ENCODE peak calls at places on chromosomes 4 and X, in seven cellular contexts. One of them, this sample, is unnamed.

GRCh38 chrX:122303761-122304160 is 880.3 kb upstream of the GRIA3 start:
- DNase-seq in bronchial epithelial cell: no peak
- DNase-seq in WTC11: no peak
- DNase-seq in stimulated activated CD4-positive, alpha-beta T cell treated with anti-CD3 and anti-CD28 coated beads, Interleukin-4, amount 100 ng/mL, for 4 hours: no peak
- DNase-seq in body of pancreas: no peak
- DNase-seq in tibial nerve: no peak
- DNase-seq in GM06990: no peak
- DNase-seq in this sample: no peak

GRCh38 chr4:107747748-107748486 is 27.9 kb upstream of the PAPSS1 start:
- DNase-seq in bronchial epithelial cell: peak; percentile 67
- DNase-seq in WTC11: no peak
- DNase-seq in stimulated activated CD4-positive, alpha-beta T cell treated with anti-CD3 and anti-CD28 coated beads, Interleukin-4, amount 100 ng/mL, for 4 hours: no peak
- DNase-seq in body of pancreas: no peak
- DNase-seq in tibial nerve: no peak
- DNase-seq in GM06990: no peak
- DNase-seq in this sample: no peak

GRCh38 chrX:7024850-7025249 is 122.7 kb upstream of the STS start:
- DNase-seq in bronchial epithelial cell: peak; percentile 81
- DNase-seq in WTC11: no peak
- DNase-seq in stimulated activated CD4-positive, alpha-beta T cell treated with anti-CD3 and anti-CD28 coated beads, Interleukin-4, amount 100 ng/mL, for 4 hours: no peak
- DNase-seq in body of pancreas: no peak
- DNase-seq in tibial nerve: no peak
- DNase-seq in GM06990: no peak
- DNase-seq in this sample: no peak

GRCh38 chr4:104818579-104818978 is 323.9 kb upstream of the CXXC4 start:
- DNase-seq in bronchial epithelial cell: no peak
- DNase-seq in WTC11: no peak
- DNase-seq in stimulated activated CD4-positive, alpha-beta T cell treated with anti-CD3 and anti-CD28 coated beads, Interleukin-4, amount 100 ng/mL, for 4 hours: no peak
- DNase-seq in body of pancreas: no peak
- DNase-seq in tibial nerve: no peak
- DNase-seq in GM06990: no peak
- DNase-seq in this sample: no peak

GRCh38 chr4:48686369-48686768 is 93.7 kb downstream of the FRYL start:
- DNase-seq in bronchial epithelial cell: no peak
- DNase-seq in WTC11: no peak
- DNase-seq in stimulated activated CD4-positive, alpha-beta T cell treated with anti-CD3 and anti-CD28 coated beads, Interleukin-4, amount 100 ng/mL, for 4 hours: no peak
- DNase-seq in body of pancreas: no peak
- DNase-seq in tibial nerve: no peak
- DNase-seq in GM06990: no peak
- DNase-seq in this sample: no peak

GRCh38 chr4:10158355-10158942 is 41.9 kb upstream of the WDR1 start:
- DNase-seq in bronchial epithelial cell: peak; percentile 50
- DNase-seq in WTC11: no peak
- DNase-seq in stimulated activated CD4-positive, alpha-beta T cell treated with anti-CD3 and anti-CD28 coated beads, Interleukin-4, amount 100 ng/mL, for 4 hours: no peak
- DNase-seq in body of pancreas: no peak
- DNase-seq in tibial nerve: no peak
- DNase-seq in GM06990: no peak
- DNase-seq in this sample: peak; percentile 20

GRCh38 chr4:2412534-2412884 is 5.9 kb downstream of the ZFYVE28 start:
- DNase-seq in bronchial epithelial cell: no peak
- DNase-seq in WTC11: no peak
- DNase-seq in stimulated activated CD4-positive, alpha-beta T cell treated with anti-CD3 and anti-CD28 coated beads, Interleukin-4, amount 100 ng/mL, for 4 hours: peak; percentile 35
- DNase-seq in body of pancreas: no peak
- DNase-seq in tibial nerve: no peak
- DNase-seq in GM06990: no peak
- DNase-seq in this sample: no peak

GRCh38 chrX:130147631-130148030 is 18.0 kb downstream of the AIFM1 start:
- DNase-seq in bronchial epithelial cell: no peak
- DNase-seq in WTC11: no peak
- DNase-seq in stimulated activated CD4-positive, alpha-beta T cell treated with anti-CD3 and anti-CD28 coated beads, Interleukin-4, amount 100 ng/mL, for 4 hours: no peak
- DNase-seq in body of pancreas: no peak
- DNase-seq in tibial nerve: no peak
- DNase-seq in GM06990: no peak
- DNase-seq in this sample: no peak

GRCh38 chrX:53716328-53717088 is 30.0 kb upstream of the HUWE1 start:
- DNase-seq in bronchial epithelial cell: peak; percentile 22
- DNase-seq in WTC11: no peak
- DNase-seq in stimulated activated CD4-positive, alpha-beta T cell treated with anti-CD3 and anti-CD28 coated beads, Interleukin-4, amount 100 ng/mL, for 4 hours: peak; percentile 26
- DNase-seq in body of pancreas: no peak
- DNase-seq in tibial nerve: no peak
- DNase-seq in GM06990: peak; percentile 54
- DNase-seq in this sample: no peak

GRCh38 chr4:102730968-102731533 is 29.7 kb downstream of the MANBA start:
- DNase-seq in bronchial epithelial cell: no peak
- DNase-seq in WTC11: peak; percentile 51
- DNase-seq in stimulated activated CD4-positive, alpha-beta T cell treated with anti-CD3 and anti-CD28 coated beads, Interleukin-4, amount 100 ng/mL, for 4 hours: no peak
- DNase-seq in body of pancreas: no peak
- DNase-seq in tibial nerve: no peak
- DNase-seq in GM06990: no peak
- DNase-seq in this sample: no peak

GRCh38 chrX:31268359-31268758 is 196.5 kb upstream of the FTHL17 start:
- DNase-seq in bronchial epithelial cell: no peak
- DNase-seq in WTC11: no peak
- DNase-seq in stimulated activated CD4-positive, alpha-beta T cell treated with anti-CD3 and anti-CD28 coated beads, Interleukin-4, amount 100 ng/mL, for 4 hours: no peak
- DNase-seq in body of pancreas: no peak
- DNase-seq in tibial nerve: no peak
- DNase-seq in GM06990: no peak
- DNase-seq in this sample: no peak

GRCh38 chr4:70632028-70632427 is 3.5 kb downstream of the ENAM start:
- DNase-seq in bronchial epithelial cell: peak; percentile 73
- DNase-seq in WTC11: no peak
- DNase-seq in stimulated activated CD4-positive, alpha-beta T cell treated with anti-CD3 and anti-CD28 coated beads, Interleukin-4, amount 100 ng/mL, for 4 hours: no peak
- DNase-seq in body of pancreas: no peak
- DNase-seq in tibial nerve: no peak
- DNase-seq in GM06990: no peak
- DNase-seq in this sample: peak; percentile 40

GRCh38 chr4:71113294-71113693 is 119.8 kb downstream of the DCK start:
- DNase-seq in bronchial epithelial cell: peak; percentile 40
- DNase-seq in WTC11: peak; percentile 16
- DNase-seq in stimulated activated CD4-positive, alpha-beta T cell treated with anti-CD3 and anti-CD28 coated beads, Interleukin-4, amount 100 ng/mL, for 4 hours: no peak
- DNase-seq in body of pancreas: no peak
- DNase-seq in tibial nerve: no peak
- DNase-seq in GM06990: no peak
- DNase-seq in this sample: peak; percentile 27

GRCh38 chrX:153861147-153861546 is 24.8 kb downstream of the L1CAM start:
- DNase-seq in bronchial epithelial cell: peak; percentile 6
- DNase-seq in WTC11: no peak
- DNase-seq in stimulated activated CD4-positive, alpha-beta T cell treated with anti-CD3 and anti-CD28 coated beads, Interleukin-4, amount 100 ng/mL, for 4 hours: no peak
- DNase-seq in body of pancreas: no peak
- DNase-seq in tibial nerve: no peak
- DNase-seq in GM06990: no peak
- DNase-seq in this sample: no peak

GRCh38 chr4:89753601-89754066 is 83.3 kb downstream of the SNCA start:
- DNase-seq in bronchial epithelial cell: peak; percentile 99
- DNase-seq in WTC11: no peak
- DNase-seq in stimulated activated CD4-positive, alpha-beta T cell treated with anti-CD3 and anti-CD28 coated beads, Interleukin-4, amount 100 ng/mL, for 4 hours: no peak
- DNase-seq in body of pancreas: no peak
- DNase-seq in tibial nerve: no peak
- DNase-seq in GM06990: no peak
- DNase-seq in this sample: peak; percentile 94

GRCh38 chrX:37380920-37381319 is 31.8 kb downstream of the PRRG1 start:
- DNase-seq in bronchial epithelial cell: peak; percentile 76
- DNase-seq in WTC11: no peak
- DNase-seq in stimulated activated CD4-positive, alpha-beta T cell treated with anti-CD3 and anti-CD28 coated beads, Interleukin-4, amount 100 ng/mL, for 4 hours: no peak
- DNase-seq in body of pancreas: peak; percentile 11
- DNase-seq in tibial nerve: no peak
- DNase-seq in GM06990: no peak
- DNase-seq in this sample: peak; percentile 81

GRCh38 chr4:167688660-167689142 is 403.6 kb upstream of the ANXA10 start:
- DNase-seq in bronchial epithelial cell: no peak
- DNase-seq in WTC11: no peak
- DNase-seq in stimulated activated CD4-positive, alpha-beta T cell treated with anti-CD3 and anti-CD28 coated beads, Interleukin-4, amount 100 ng/mL, for 4 hours: no peak
- DNase-seq in body of pancreas: no peak
- DNase-seq in tibial nerve: no peak
- DNase-seq in GM06990: no peak
- DNase-seq in this sample: no peak

GRCh38 chrX:103347682-103348397 is 8.5 kb upstream of the TCEAL9 start:
- DNase-seq in bronchial epithelial cell: no peak
- DNase-seq in WTC11: peak; percentile 28
- DNase-seq in stimulated activated CD4-positive, alpha-beta T cell treated with anti-CD3 and anti-CD28 coated beads, Interleukin-4, amount 100 ng/mL, for 4 hours: no peak
- DNase-seq in body of pancreas: no peak
- DNase-seq in tibial nerve: no peak
- DNase-seq in GM06990: no peak
- DNase-seq in this sample: no peak

GRCh38 chr4:42732776-42733175 is 75.9 kb upstream of the ATP8A1 start:
- DNase-seq in bronchial epithelial cell: no peak
- DNase-seq in WTC11: no peak
- DNase-seq in stimulated activated CD4-positive, alpha-beta T cell treated with anti-CD3 and anti-CD28 coated beads, Interleukin-4, amount 100 ng/mL, for 4 hours: no peak
- DNase-seq in body of pancreas: no peak
- DNase-seq in tibial nerve: no peak
- DNase-seq in GM06990: peak; percentile 20
- DNase-seq in this sample: no peak

GRCh38 chrX:110514498-110514897 is 155.8 kb downstream of the RTL9 start:
- DNase-seq in bronchial epithelial cell: no peak
- DNase-seq in WTC11: no peak
- DNase-seq in stimulated activated CD4-positive, alpha-beta T cell treated with anti-CD3 and anti-CD28 coated beads, Interleukin-4, amount 100 ng/mL, for 4 hours: no peak
- DNase-seq in body of pancreas: no peak
- DNase-seq in tibial nerve: no peak
- DNase-seq in GM06990: no peak
- DNase-seq in this sample: no peak

GRCh38 chrX:69146739-69147138 is 18.5 kb downstream of the PJA1 start:
- DNase-seq in bronchial epithelial cell: no peak
- DNase-seq in WTC11: no peak
- DNase-seq in stimulated activated CD4-positive, alpha-beta T cell treated with anti-CD3 and anti-CD28 coated beads, Interleukin-4, amount 100 ng/mL, for 4 hours: no peak
- DNase-seq in body of pancreas: no peak
- DNase-seq in tibial nerve: no peak
- DNase-seq in GM06990: no peak
- DNase-seq in this sample: no peak

GRCh38 chrX:64093761-64094160 is 111.7 kb downstream of the AMER1 start:
- DNase-seq in bronchial epithelial cell: peak; percentile 21
- DNase-seq in WTC11: peak; percentile 12
- DNase-seq in stimulated activated CD4-positive, alpha-beta T cell treated with anti-CD3 and anti-CD28 coated beads, Interleukin-4, amount 100 ng/mL, for 4 hours: no peak
- DNase-seq in body of pancreas: no peak
- DNase-seq in tibial nerve: no peak
- DNase-seq in GM06990: no peak
- DNase-seq in this sample: peak; percentile 4

GRCh38 chr4:55012363-55013255 is 112.8 kb downstream of the KDR start:
- DNase-seq in bronchial epithelial cell: no peak
- DNase-seq in WTC11: no peak
- DNase-seq in stimulated activated CD4-positive, alpha-beta T cell treated with anti-CD3 and anti-CD28 coated beads, Interleukin-4, amount 100 ng/mL, for 4 hours: no peak
- DNase-seq in body of pancreas: no peak
- DNase-seq in tibial nerve: no peak
- DNase-seq in GM06990: no peak
- DNase-seq in this sample: no peak

GRCh38 chr4:128461300-128462103 is 173.9 kb upstream of the PGRMC2 start:
- DNase-seq in bronchial epithelial cell: peak; percentile 40
- DNase-seq in WTC11: no peak
- DNase-seq in stimulated activated CD4-positive, alpha-beta T cell treated with anti-CD3 and anti-CD28 coated beads, Interleukin-4, amount 100 ng/mL, for 4 hours: no peak
- DNase-seq in body of pancreas: no peak
- DNase-seq in tibial nerve: no peak
- DNase-seq in GM06990: no peak
- DNase-seq in this sample: peak; percentile 75

This sample was measured in MCF 10A.